ENCODE peak calls at places on chromosomes 13 and 19, in nine cellular contexts. One of them, this sample, is unnamed. For H3K36me3, the result is how much of the 10 kb centered on the place peaks cover.

GRCh38 chr13:113544071-113544891 is 40.3 kb upstream of the TFDP1 start:
- DNase-seq in bronchial epithelial cell: no peak
- DNase-seq in lower lobe of right lung: peak
- DNase-seq in ovary: peak
- DNase-seq in Peyer's patch: peak
- DNase-seq in thoracic aorta: no peak
- DNase-seq in HAP-1: no peak
- DNase-seq in GM06990: no peak
- DNase-seq in Panc1: no peak
- DNase-seq in this sample: no peak

GRCh38 chr19:7312816-7313215 is 18.6 kb upstream of the INSR start:
- DNase-seq in bronchial epithelial cell: no peak
- DNase-seq in Panc1: no peak
- DNase-seq in HAP-1: no peak
- DNase-seq in lower lobe of right lung: no peak
- DNase-seq in Peyer's patch: peak
- DNase-seq in GM06990: no peak
- DNase-seq in ovary: no peak
- DNase-seq in thoracic aorta: no peak
- DNase-seq in this sample: no peak

GRCh38 chr19:53246498-53246897 is 8.2 kb downstream of the ZNF677 start:
- DNase-seq in lower lobe of right lung: no peak
- DNase-seq in GM06990: peak
- DNase-seq in HAP-1: no peak
- DNase-seq in bronchial epithelial cell: no peak
- DNase-seq in ovary: no peak
- DNase-seq in thoracic aorta: no peak
- DNase-seq in Panc1: no peak
- DNase-seq in Peyer's patch: no peak
- DNase-seq in this sample: no peak

GRCh38 chr13:95929430-95929829 is 123.8 kb downstream of the UGGT2 start:
- DNase-seq in GM06990: no peak
- DNase-seq in Panc1: no peak
- DNase-seq in thoracic aorta: no peak
- DNase-seq in Peyer's patch: no peak
- DNase-seq in bronchial epithelial cell: no peak
- DNase-seq in HAP-1: no peak
- DNase-seq in lower lobe of right lung: no peak
- DNase-seq in ovary: no peak
- DNase-seq in this sample: no peak

GRCh38 chr13:50060718-50061117 is 45.5 kb downstream of the KCNRG start:
- DNase-seq in HAP-1: no peak
- DNase-seq in GM06990: no peak
- DNase-seq in Peyer's patch: no peak
- DNase-seq in lower lobe of right lung: no peak
- DNase-seq in Panc1: no peak
- DNase-seq in bronchial epithelial cell: no peak
- DNase-seq in thoracic aorta: no peak
- DNase-seq in ovary: no peak
- DNase-seq in this sample: no peak

GRCh38 chr13:98225036-98225940 is 48.2 kb upstream of the RNF113B start:
- DNase-seq in lower lobe of right lung: no peak
- DNase-seq in Panc1: no peak
- DNase-seq in thoracic aorta: no peak
- DNase-seq in bronchial epithelial cell: no peak
- DNase-seq in ovary: no peak
- DNase-seq in HAP-1: no peak
- DNase-seq in Peyer's patch: no peak
- DNase-seq in GM06990: no peak
- DNase-seq in this sample: no peak

GRCh38 chr13:27336005-27336673 is 65.5 kb downstream of the RASL11A start:
- DNase-seq in Peyer's patch: no peak
- DNase-seq in lower lobe of right lung: no peak
- DNase-seq in Panc1: no peak
- DNase-seq in bronchial epithelial cell: no peak
- DNase-seq in HAP-1: no peak
- DNase-seq in ovary: no peak
- DNase-seq in GM06990: no peak
- DNase-seq in thoracic aorta: no peak
- DNase-seq in this sample: no peak

GRCh38 chr19:31675187-31675913 is 326.1 kb upstream of the TSHZ3 start:
- DNase-seq in bronchial epithelial cell: no peak
- DNase-seq in HAP-1: no peak
- DNase-seq in lower lobe of right lung: no peak
- DNase-seq in ovary: no peak
- DNase-seq in Peyer's patch: no peak
- DNase-seq in thoracic aorta: no peak
- DNase-seq in Panc1: no peak
- DNase-seq in GM06990: no peak
- DNase-seq in this sample: no peak

GRCh38 chr13:34657716-34658115 is 284.4 kb upstream of the NBEA start:
- DNase-seq in thoracic aorta: no peak
- DNase-seq in HAP-1: no peak
- DNase-seq in Panc1: no peak
- DNase-seq in Peyer's patch: no peak
- DNase-seq in bronchial epithelial cell: peak
- DNase-seq in lower lobe of right lung: no peak
- DNase-seq in GM06990: no peak
- DNase-seq in ovary: no peak
- DNase-seq in this sample: no peak

GRCh38 chr13:41751277-41751676 is 209.6 kb downstream of the VWA8 start:
- DNase-seq in HAP-1: no peak
- DNase-seq in Panc1: no peak
- DNase-seq in Peyer's patch: no peak
- DNase-seq in thoracic aorta: no peak
- DNase-seq in GM06990: no peak
- DNase-seq in lower lobe of right lung: no peak
- DNase-seq in bronchial epithelial cell: no peak
- DNase-seq in ovary: peak
- DNase-seq in this sample: no peak

GRCh38 chr19:46283771-46284170 is 13.1 kb upstream of the HIF3A start:
- DNase-seq in Peyer's patch: no peak
- DNase-seq in Panc1: no peak
- DNase-seq in bronchial epithelial cell: no peak
- DNase-seq in lower lobe of right lung: no peak
- DNase-seq in ovary: no peak
- DNase-seq in GM06990: no peak
- DNase-seq in HAP-1: no peak
- DNase-seq in thoracic aorta: no peak
- DNase-seq in this sample: peak

GRCh38 chr19:58555920-58556632 is 1.2 kb upstream of the CHMP2A start:
- DNase-seq in Peyer's patch: no peak
- DNase-seq in GM06990: no peak
- DNase-seq in lower lobe of right lung: no peak
- DNase-seq in HAP-1: no peak
- DNase-seq in thoracic aorta: no peak
- DNase-seq in ovary: peak
- DNase-seq in Panc1: no peak
- DNase-seq in bronchial epithelial cell: no peak
- DNase-seq in this sample: no peak

GRCh38 chr13:59960683-59961082 is 203.0 kb downstream of the DIAPH3 start:
- DNase-seq in HAP-1: no peak
- DNase-seq in lower lobe of right lung: no peak
- DNase-seq in GM06990: no peak
- DNase-seq in Panc1: no peak
- DNase-seq in ovary: no peak
- DNase-seq in thoracic aorta: no peak
- DNase-seq in Peyer's patch: no peak
- DNase-seq in bronchial epithelial cell: no peak
- DNase-seq in this sample: no peak

GRCh38 chr19:31513841-31514240 is 164.6 kb upstream of the TSHZ3 start:
- DNase-seq in Panc1: no peak
- DNase-seq in Peyer's patch: no peak
- DNase-seq in GM06990: no peak
- DNase-seq in ovary: no peak
- DNase-seq in bronchial epithelial cell: no peak
- DNase-seq in lower lobe of right lung: no peak
- DNase-seq in thoracic aorta: no peak
- DNase-seq in HAP-1: no peak
- DNase-seq in this sample: no peak

GRCh38 chr13:44165895-44166496 is 207.6 kb upstream of the SERP2 start:
- DNase-seq in lower lobe of right lung: no peak
- DNase-seq in ovary: no peak
- DNase-seq in HAP-1: no peak
- DNase-seq in Panc1: no peak
- DNase-seq in Peyer's patch: no peak
- DNase-seq in thoracic aorta: no peak
- DNase-seq in bronchial epithelial cell: peak
- DNase-seq in GM06990: no peak
- DNase-seq in this sample: no peak

GRCh38 chr19:21568816-21569496 is 63.6 kb downstream of the ZNF429 start:
- DNase-seq in ovary: peak
- DNase-seq in Peyer's patch: peak
- DNase-seq in HAP-1: no peak
- DNase-seq in thoracic aorta: peak
- DNase-seq in lower lobe of right lung: peak
- DNase-seq in GM06990: no peak
- DNase-seq in Panc1: no peak
- DNase-seq in bronchial epithelial cell: peak
- DNase-seq in this sample: no peak

GRCh38 chr13:38713046-38713445 is 26.2 kb downstream of the FREM2 start:
- DNase-seq in thoracic aorta: no peak
- DNase-seq in ovary: no peak
- DNase-seq in bronchial epithelial cell: no peak
- DNase-seq in GM06990: no peak
- DNase-seq in Peyer's patch: no peak
- DNase-seq in lower lobe of right lung: no peak
- DNase-seq in Panc1: no peak
- DNase-seq in HAP-1: no peak
- DNase-seq in this sample: no peak

GRCh38 chr19:6275170-6275744 is 4.5 kb downstream of the MLLT1 start:
- DNase-seq in GM06990: no peak
- DNase-seq in Peyer's patch: no peak
- DNase-seq in Panc1: no peak
- DNase-seq in bronchial epithelial cell: no peak
- DNase-seq in thoracic aorta: no peak
- DNase-seq in lower lobe of right lung: no peak
- DNase-seq in HAP-1: no peak
- DNase-seq in ovary: no peak
- DNase-seq in this sample: no peak

GRCh38 chr19:16068696-16069259 is 7.5 kb upstream of the TPM4 start:
- DNase-seq in HAP-1: no peak
- DNase-seq in thoracic aorta: no peak
- DNase-seq in lower lobe of right lung: peak
- DNase-seq in GM06990: no peak
- DNase-seq in ovary: no peak
- DNase-seq in Peyer's patch: peak
- DNase-seq in Panc1: no peak
- DNase-seq in bronchial epithelial cell: no peak
- DNase-seq in this sample: no peak

GRCh38 chr19:15091918-15092753 is 10.1 kb downstream of the OR1I1 start:
- DNase-seq in bronchial epithelial cell: peak
- DNase-seq in Peyer's patch: peak
- DNase-seq in thoracic aorta: no peak
- DNase-seq in lower lobe of right lung: no peak
- DNase-seq in Panc1: no peak
- DNase-seq in ovary: peak
- DNase-seq in HAP-1: peak
- DNase-seq in GM06990: no peak
- DNase-seq in this sample: peak

GRCh38 chr13:43804461-43805070 is 17.8 kb upstream of the ENOX1 start:
- DNase-seq in ovary: no peak
- DNase-seq in GM06990: peak
- DNase-seq in HAP-1: peak
- DNase-seq in bronchial epithelial cell: peak
- DNase-seq in lower lobe of right lung: no peak
- DNase-seq in thoracic aorta: no peak
- DNase-seq in Peyer's patch: no peak
- DNase-seq in Panc1: peak
- DNase-seq in this sample: peak

GRCh38 chr13:110390572-110390971 is 83.5 kb downstream of the COL4A2 start:
- DNase-seq in ovary: no peak
- DNase-seq in GM06990: no peak
- DNase-seq in Panc1: no peak
- DNase-seq in lower lobe of right lung: no peak
- DNase-seq in HAP-1: no peak
- DNase-seq in Peyer's patch: no peak
- DNase-seq in thoracic aorta: no peak
- DNase-seq in bronchial epithelial cell: peak
- DNase-seq in this sample: no peak

GRCh38 chr13:98648676-98649075 is 71.8 kb upstream of the STK24 start:
- DNase-seq in HAP-1: no peak
- DNase-seq in thoracic aorta: no peak
- DNase-seq in Peyer's patch: peak
- DNase-seq in lower lobe of right lung: no peak
- DNase-seq in ovary: no peak
- DNase-seq in bronchial epithelial cell: no peak
- DNase-seq in GM06990: no peak
- DNase-seq in Panc1: no peak
- DNase-seq in this sample: no peak

GRCh38 chr19:1807030-1807694 is 4.9 kb downstream of the ATP8B3 start:
- DNase-seq in lower lobe of right lung: no peak
- DNase-seq in thoracic aorta: no peak
- DNase-seq in GM06990: no peak
- DNase-seq in Peyer's patch: no peak
- DNase-seq in Panc1: no peak
- DNase-seq in HAP-1: no peak
- DNase-seq in bronchial epithelial cell: no peak
- DNase-seq in ovary: no peak
- DNase-seq in this sample: no peak
- H3K36me3 ChIP-seq in lower lobe of right lung: under half
- H3K36me3 ChIP-seq in thoracic aorta: under half
- H3K36me3 ChIP-seq in GM06990: under half
- H3K36me3 ChIP-seq in Peyer's patch: under half
- H3K36me3 ChIP-seq in Panc1: under half
- H3K36me3 ChIP-seq in HAP-1: under half
- H3K36me3 ChIP-seq in bronchial epithelial cell: under half
- H3K36me3 ChIP-seq in ovary: under half
- H3K36me3 ChIP-seq in this sample: under half

GRCh38 chr19:44878119-44878865 is 12.8 kb upstream of the TOMM40 start:
- DNase-seq in GM06990: no peak
- DNase-seq in ovary: no peak
- DNase-seq in thoracic aorta: no peak
- DNase-seq in Panc1: no peak
- DNase-seq in bronchial epithelial cell: no peak
- DNase-seq in lower lobe of right lung: no peak
- DNase-seq in HAP-1: no peak
- DNase-seq in Peyer's patch: no peak
- DNase-seq in this sample: no peak
- H3K36me3 ChIP-seq in GM06990: under half
- H3K36me3 ChIP-seq in ovary: under half
- H3K36me3 ChIP-seq in thoracic aorta: under half
- H3K36me3 ChIP-seq in Panc1: under half
- H3K36me3 ChIP-seq in bronchial epithelial cell: under half
- H3K36me3 ChIP-seq in lower lobe of right lung: half or more
- H3K36me3 ChIP-seq in HAP-1: half or more
- H3K36me3 ChIP-seq in Peyer's patch: half or more
- H3K36me3 ChIP-seq in this sample: under half

GRCh38 chr19:47758433-47758784 is 13.1 kb downstream of the NOP53 start:
- DNase-seq in ovary: no peak
- DNase-seq in HAP-1: no peak
- DNase-seq in Peyer's patch: no peak
- DNase-seq in lower lobe of right lung: no peak
- DNase-seq in thoracic aorta: no peak
- DNase-seq in Panc1: no peak
- DNase-seq in bronchial epithelial cell: no peak
- DNase-seq in GM06990: no peak
- DNase-seq in this sample: no peak
- H3K36me3 ChIP-seq in ovary: under half
- H3K36me3 ChIP-seq in HAP-1: half or more
- H3K36me3 ChIP-seq in Peyer's patch: under half
- H3K36me3 ChIP-seq in lower lobe of right lung: half or more
- H3K36me3 ChIP-seq in thoracic aorta: half or more
- H3K36me3 ChIP-seq in Panc1: under half
- H3K36me3 ChIP-seq in bronchial epithelial cell: under half
- H3K36me3 ChIP-seq in GM06990: under half
- H3K36me3 ChIP-seq in this sample: under half

GRCh38 chr19:19276851-19277250 is 3.8 kb upstream of the TM6SF2 start:
- DNase-seq in Peyer's patch: no peak
- DNase-seq in thoracic aorta: no peak
- DNase-seq in Panc1: no peak
- DNase-seq in lower lobe of right lung: no peak
- DNase-seq in HAP-1: no peak
- DNase-seq in bronchial epithelial cell: no peak
- DNase-seq in GM06990: no peak
- DNase-seq in ovary: no peak
- DNase-seq in this sample: no peak
- H3K36me3 ChIP-seq in Peyer's patch: half or more
- H3K36me3 ChIP-seq in thoracic aorta: half or more
- H3K36me3 ChIP-seq in Panc1: under half
- H3K36me3 ChIP-seq in lower lobe of right lung: half or more
- H3K36me3 ChIP-seq in HAP-1: under half
- H3K36me3 ChIP-seq in bronchial epithelial cell: under half
- H3K36me3 ChIP-seq in GM06990: under half
- H3K36me3 ChIP-seq in ovary: under half
- H3K36me3 ChIP-seq in this sample: under half

This sample was measured in A673.